ENCODE peak calls at places on chromosomes 7 and 10, in seven cellular contexts. J is SK-N-SH, H is HepG2, I is HCT116, L is K562, Z is H1, T is GM12878. D is an unnamed sample.

GRCh38 chr10:69974551-69975155 is 78.0 kb upstream of the MACROH2A2 start:
- DNase-seq in Z (no peak), H (no peak), T (no peak), L (no peak), J (peak; percentile 73), I (no peak), D (no peak)

GRCh38 chr7:33831389-33832118 is 73.8 kb upstream of the BMPER start:
- DNase-seq in H (no peak), Z (no peak), J (no peak), L (no peak), T (no peak), I (no peak), D (no peak)

GRCh38 chr10:28559661-28560060 is 26.7 kb downstream of the WAC start:
- DNase-seq in J (no peak), L (no peak), I (no peak), Z (no peak), T (no peak), H (no peak), D (no peak)

GRCh38 chr7:9036080-9036479 is 602.7 kb downstream of the NXPH1 start:
- DNase-seq in Z (no peak), J (no peak), L (no peak), T (no peak), H (no peak), I (no peak), D (no peak)

GRCh38 chr10:87845624-87846377 is 17.5 kb downstream of the KLLN start:
- DNase-seq in J (no peak), L (no peak), I (peak; percentile 77), T (no peak), Z (no peak), H (no peak), D (no peak)

GRCh38 chr10:69217119-69217754 is 2.9 kb upstream of the HKDC1 start:
- DNase-seq in T (no peak), Z (no peak), H (peak; percentile 34), L (peak; percentile 53), J (no peak), I (peak; percentile 90), D (no peak)

GRCh38 chr7:96136600-96137239 is 185.2 kb downstream of the SLC25A13 start:
- DNase-seq in L (no peak), T (no peak), I (no peak), H (no peak), J (no peak), Z (no peak), D (no peak)

GRCh38 chr7:4299431-4299830 is 382.7 kb upstream of the FOXK1 start:
- DNase-seq in H (no peak), T (no peak), Z (peak; percentile 8), J (no peak), I (no peak), L (no peak), D (no peak)

GRCh38 chr10:22554481-22555182 is 159.7 kb downstream of the PIP4K2A start:
- DNase-seq in T (no peak), L (no peak), H (no peak), I (no peak), Z (no peak), J (peak; percentile 57), D (no peak)

GRCh38 chr10:97861351-97861750 is 11.7 kb downstream of the GOLGA7B start:
- DNase-seq in I (no peak), L (no peak), H (no peak), J (peak; percentile 47), Z (no peak), T (no peak), D (peak; percentile 44)

GRCh38 chr7:135493362-135493761 is 16.5 kb downstream of the CNOT4 start:
- DNase-seq in I (no peak), T (no peak), L (no peak), Z (no peak), H (peak; percentile 37), J (no peak), D (no peak)

GRCh38 chr10:30600005-30600404 is 29.5 kb downstream of the LYZL2 start:
- DNase-seq in H (no peak), Z (no peak), J (no peak), T (no peak), L (peak; percentile 55), I (no peak), D (no peak)

GRCh38 chr7:29243777-29244655 is 49.4 kb downstream of the CHN2 start:
- DNase-seq in Z (peak; percentile 66), H (no peak), J (no peak), L (peak; percentile 23), T (peak; percentile 7), I (peak; percentile 29), D (no peak)

GRCh38 chr10:32927750-32928149 is 30.3 kb downstream of the ITGB1 start:
- DNase-seq in Z (no peak), H (no peak), I (no peak), J (no peak), T (no peak), L (no peak), D (no peak)

GRCh38 chr7:55504093-55504859 is 68.0 kb downstream of the VOPP1 start:
- DNase-seq in T (no peak), I (no peak), J (no peak), L (no peak), H (no peak), Z (no peak), D (no peak)

GRCh38 chr7:92478095-92478494 is 349 bp upstream of the ERVW-1 start:
- DNase-seq in J (no peak), H (no peak), L (no peak), T (no peak), Z (no peak), I (no peak), D (no peak)

GRCh38 chr7:104106106-104106505 is 101.7 kb downstream of the ORC5 start:
- DNase-seq in T (no peak), J (no peak), L (peak; percentile 33), Z (no peak), I (no peak), H (peak; percentile 27), D (peak; percentile 20)

GRCh38 chr10:82266438-82266837 is 391.4 kb downstream of the NRG3 start:
- DNase-seq in H (no peak), Z (no peak), T (no peak), J (no peak), I (no peak), L (no peak), D (no peak)

GRCh38 chr7:148708026-148708685 is 9.5 kb downstream of the CUL1 start:
- DNase-seq in I (no peak), T (no peak), Z (no peak), J (no peak), H (no peak), L (peak; percentile 47), D (no peak)

GRCh38 chr10:80324086-80324485 is 32.5 kb downstream of the DYDC1 start:
- DNase-seq in H (no peak), L (no peak), Z (no peak), T (no peak), I (no peak), J (no peak), D (no peak)

GRCh38 chr10:76492026-76492425 is 1060.6 kb downstream of the LRMDA start:
- DNase-seq in H (no peak), Z (no peak), L (no peak), J (no peak), T (no peak), I (no peak), D (no peak)

GRCh38 chr10:132183046-132183445 is 3.7 kb upstream of the DPYSL4 start:
- DNase-seq in Z (no peak), H (peak; percentile 90), I (no peak), L (no peak), J (no peak), T (no peak), D (no peak)
- TF ChIP-seq JUND in Z (no peak), H (no peak), I (no peak), L (no peak), J (no peak), T (no peak), D (no peak)

GRCh38 chr10:19921300-19922140 is 105.3 kb downstream of the PLXDC2 start:
- DNase-seq in T (no peak), I (no peak), Z (no peak), L (no peak), H (no peak), J (no peak), D (no peak)

GRCh38 chr10:19918800-19919199 is 102.6 kb downstream of the PLXDC2 start:
- DNase-seq in H (peak; percentile 13), T (no peak), J (no peak), Z (no peak), L (no peak), I (no peak), D (no peak)

GRCh38 chr10:19917756-19918478 is 101.7 kb downstream of the PLXDC2 start:
- DNase-seq in J (no peak), Z (no peak), H (no peak), L (no peak), T (no peak), I (no peak), D (peak; percentile 15)

GRCh38 chr10:19922236-19922963 is 106.2 kb downstream of the PLXDC2 start:
- DNase-seq in I (no peak), L (no peak), H (no peak), T (no peak), Z (no peak), J (no peak), D (no peak)

GRCh38 chr10:19920075-19920726 is 104.0 kb downstream of the PLXDC2 start:
- DNase-seq in T (no peak), I (no peak), Z (no peak), J (no peak), H (no peak), L (no peak), D (no peak)
- TF ChIP-seq JUND in T (no peak), I (no peak), Z (no peak), J (no peak), H (no peak), L (no peak), D (no peak)

DNA sequence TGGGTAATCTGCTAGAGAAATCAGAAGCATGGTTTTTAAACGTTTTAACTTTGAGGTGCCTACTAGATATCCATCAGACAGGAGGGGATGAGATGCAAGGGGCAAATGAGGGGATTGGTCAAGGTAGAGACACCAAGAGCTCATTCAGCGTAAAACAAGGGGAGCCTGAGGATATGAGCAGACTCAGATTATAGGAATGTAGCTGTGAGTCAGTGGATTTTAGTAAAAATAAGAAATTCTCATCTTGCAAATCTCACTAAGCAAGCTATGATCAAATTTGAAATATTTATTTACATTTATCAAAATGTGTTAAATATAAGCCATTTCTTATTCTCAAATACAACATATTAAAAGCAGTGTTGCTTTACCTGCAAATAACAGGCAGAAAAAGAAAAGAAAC is 21.4 kb upstream of the TFEC start:
- DNase-seq in I (no peak), Z (no peak), T (no peak), L (no peak), H (no peak), J (no peak), D (no peak)
- TF ChIP-seq JUND in I (no peak), Z (no peak), T (no peak), L (no peak), H (no peak), J (no peak), D (no peak)

GRCh38 chr10:122475130-122475529 is 13.8 kb downstream of the HTRA1 start:
- DNase-seq in Z (no peak), I (no peak), T (no peak), L (no peak), J (no peak), H (no peak), D (no peak)
- TF ChIP-seq JUND in Z (no peak), I (no peak), T (no peak), L (no peak), J (no peak), H (no peak), D (no peak)

GRCh38 chr10:86295791-86296190 is 70.8 kb downstream of the GRID1 start:
- DNase-seq in J (peak; percentile 3), L (no peak), T (no peak), I (no peak), Z (peak; percentile 28), H (no peak), D (no peak)
- TF ChIP-seq JUND in J (no peak), L (no peak), T (no peak), I (no peak), Z (no peak), H (no peak), D (no peak)

D was measured in T47D.